ENCODE peak calls at places on chromosomes 6 and 20, in seven cellular contexts. One of them, this sample, is unnamed.

GRCh38 chr6:34073504-34073903 is 72.4 kb downstream of the GRM4 start:
- DNase-seq in nephron progenitor cell: no peak
- DNase-seq in NCI-H1105: no peak
- DNase-seq in GM13977: no peak
- DNase-seq in lower leg skin: no peak
- DNase-seq in SW480: no peak
- DNase-seq in fibroblast of lung: no peak
- DNase-seq in this sample: no peak

GRCh38 chr6:17169701-17170100 is 67.9 kb downstream of the STMND1 start:
- DNase-seq in nephron progenitor cell: no peak
- DNase-seq in NCI-H1105: no peak
- DNase-seq in GM13977: no peak
- DNase-seq in lower leg skin: no peak
- DNase-seq in SW480: no peak
- DNase-seq in fibroblast of lung: no peak
- DNase-seq in this sample: no peak

GRCh38 chr6:16301511-16301910 is 63.1 kb downstream of the GMPR start:
- DNase-seq in nephron progenitor cell: no peak
- DNase-seq in NCI-H1105: no peak
- DNase-seq in GM13977: peak; percentile 81
- DNase-seq in lower leg skin: no peak
- DNase-seq in SW480: no peak
- DNase-seq in fibroblast of lung: no peak
- DNase-seq in this sample: no peak

GRCh38 chr6:152232494-152233151 is 404.5 kb downstream of the SYNE1 start:
- DNase-seq in nephron progenitor cell: no peak
- DNase-seq in NCI-H1105: no peak
- DNase-seq in GM13977: no peak
- DNase-seq in lower leg skin: no peak
- DNase-seq in SW480: peak; percentile 48
- DNase-seq in fibroblast of lung: peak; percentile 76
- DNase-seq in this sample: no peak

GRCh38 chr6:144922120-144922722 is 637.1 kb downstream of the UTRN start:
- DNase-seq in nephron progenitor cell: no peak
- DNase-seq in NCI-H1105: no peak
- DNase-seq in GM13977: no peak
- DNase-seq in lower leg skin: no peak
- DNase-seq in SW480: peak; percentile 40
- DNase-seq in fibroblast of lung: no peak
- DNase-seq in this sample: no peak

GRCh38 chr6:157184202-157185015 is 138.9 kb downstream of the TMEM242 start:
- DNase-seq in nephron progenitor cell: peak; percentile 70
- DNase-seq in NCI-H1105: peak; percentile 87
- DNase-seq in GM13977: peak; percentile 40
- DNase-seq in lower leg skin: peak; percentile 94
- DNase-seq in SW480: peak; percentile 2
- DNase-seq in fibroblast of lung: peak; percentile 44
- DNase-seq in this sample: peak; percentile 67

GRCh38 chr20:62433655-62434054 is 6.3 kb upstream of the RBBP8NL start:
- DNase-seq in nephron progenitor cell: peak; percentile 52
- DNase-seq in NCI-H1105: no peak
- DNase-seq in GM13977: no peak
- DNase-seq in lower leg skin: no peak
- DNase-seq in SW480: no peak
- DNase-seq in fibroblast of lung: no peak
- DNase-seq in this sample: no peak

GRCh38 chr6:57177545-57178225 is 5.6 kb downstream of the BAG2 start:
- DNase-seq in nephron progenitor cell: no peak
- DNase-seq in NCI-H1105: no peak
- DNase-seq in GM13977: no peak
- DNase-seq in lower leg skin: peak; percentile 90
- DNase-seq in SW480: no peak
- DNase-seq in fibroblast of lung: no peak
- DNase-seq in this sample: peak; percentile 82

GRCh38 chr6:99250476-99250875 is 99.0 kb downstream of the FAXC start:
- DNase-seq in nephron progenitor cell: no peak
- DNase-seq in NCI-H1105: no peak
- DNase-seq in GM13977: no peak
- DNase-seq in lower leg skin: no peak
- DNase-seq in SW480: no peak
- DNase-seq in fibroblast of lung: no peak
- DNase-seq in this sample: no peak

GRCh38 chr6:134535831-134536230 is 217.9 kb upstream of the SGK1 start:
- DNase-seq in nephron progenitor cell: no peak
- DNase-seq in NCI-H1105: no peak
- DNase-seq in GM13977: no peak
- DNase-seq in lower leg skin: no peak
- DNase-seq in SW480: no peak
- DNase-seq in fibroblast of lung: peak; percentile 28
- DNase-seq in this sample: no peak

GRCh38 chr6:30378290-30378937 is 33.5 kb downstream of the RPP21 start:
- DNase-seq in nephron progenitor cell: peak; percentile 35
- DNase-seq in NCI-H1105: no peak
- DNase-seq in GM13977: no peak
- DNase-seq in lower leg skin: no peak
- DNase-seq in SW480: peak; percentile 29
- DNase-seq in fibroblast of lung: peak; percentile 12
- DNase-seq in this sample: no peak

GRCh38 chr6:142271476-142271875 is 30.3 kb upstream of the ADGRG6 start:
- DNase-seq in nephron progenitor cell: no peak
- DNase-seq in NCI-H1105: no peak
- DNase-seq in GM13977: no peak
- DNase-seq in lower leg skin: no peak
- DNase-seq in SW480: no peak
- DNase-seq in fibroblast of lung: peak; percentile 6
- DNase-seq in this sample: no peak

GRCh38 chr6:12134581-12134980 is 122.5 kb downstream of the HIVEP1 start:
- DNase-seq in nephron progenitor cell: no peak
- DNase-seq in NCI-H1105: no peak
- DNase-seq in GM13977: no peak
- DNase-seq in lower leg skin: no peak
- DNase-seq in SW480: no peak
- DNase-seq in fibroblast of lung: no peak
- DNase-seq in this sample: no peak

GRCh38 chr6:163780993-163781392 is 366.5 kb downstream of the QKI start:
- DNase-seq in nephron progenitor cell: peak; percentile 50
- DNase-seq in NCI-H1105: no peak
- DNase-seq in GM13977: no peak
- DNase-seq in lower leg skin: no peak
- DNase-seq in SW480: no peak
- DNase-seq in fibroblast of lung: peak; percentile 68
- DNase-seq in this sample: peak; percentile 36

GRCh38 chr20:31819083-31819784 is at the start of gene MYLK2:
- DNase-seq in nephron progenitor cell: no peak
- DNase-seq in NCI-H1105: peak; percentile 38
- DNase-seq in GM13977: no peak
- DNase-seq in lower leg skin: no peak
- DNase-seq in SW480: no peak
- DNase-seq in fibroblast of lung: no peak
- DNase-seq in this sample: peak; percentile 72

GRCh38 chr6:125904871-125905270 is 51.7 kb upstream of the HINT3 start:
- DNase-seq in nephron progenitor cell: no peak
- DNase-seq in NCI-H1105: no peak
- DNase-seq in GM13977: peak; percentile 16
- DNase-seq in lower leg skin: no peak
- DNase-seq in SW480: no peak
- DNase-seq in fibroblast of lung: peak; percentile 94
- DNase-seq in this sample: no peak

GRCh38 chr6:163814494-163815364 is 400.2 kb downstream of the QKI start:
- DNase-seq in nephron progenitor cell: no peak
- DNase-seq in NCI-H1105: no peak
- DNase-seq in GM13977: no peak
- DNase-seq in lower leg skin: peak; percentile 81
- DNase-seq in SW480: no peak
- DNase-seq in fibroblast of lung: peak; percentile 97
- DNase-seq in this sample: no peak

GRCh38 chr6:139060332-139060731 is 31.8 kb downstream of the ABRACL start:
- DNase-seq in nephron progenitor cell: no peak
- DNase-seq in NCI-H1105: no peak
- DNase-seq in GM13977: no peak
- DNase-seq in lower leg skin: no peak
- DNase-seq in SW480: no peak
- DNase-seq in fibroblast of lung: peak; percentile 93
- DNase-seq in this sample: no peak

GRCh38 chr6:43806041-43806757 is 36.2 kb downstream of the VEGFA start:
- DNase-seq in nephron progenitor cell: no peak
- DNase-seq in NCI-H1105: no peak
- DNase-seq in GM13977: no peak
- DNase-seq in lower leg skin: no peak
- DNase-seq in SW480: peak; percentile 68
- DNase-seq in fibroblast of lung: no peak
- DNase-seq in this sample: no peak

GRCh38 chr6:113693866-113694265 is 163.3 kb upstream of the MARCKS start:
- DNase-seq in nephron progenitor cell: no peak
- DNase-seq in NCI-H1105: no peak
- DNase-seq in GM13977: no peak
- DNase-seq in lower leg skin: no peak
- DNase-seq in SW480: no peak
- DNase-seq in fibroblast of lung: peak; percentile 46
- DNase-seq in this sample: no peak

GRCh38 chr6:24524801-24525200 is 30.0 kb downstream of the ALDH5A1 start:
- DNase-seq in nephron progenitor cell: peak; percentile 13
- DNase-seq in NCI-H1105: peak; percentile 15
- DNase-seq in GM13977: peak; percentile 37
- DNase-seq in lower leg skin: no peak
- DNase-seq in SW480: no peak
- DNase-seq in fibroblast of lung: peak; percentile 47
- DNase-seq in this sample: no peak

GRCh38 chr6:6981923-6982322 is 125.8 kb upstream of the RREB1 start:
- DNase-seq in nephron progenitor cell: no peak
- DNase-seq in NCI-H1105: no peak
- DNase-seq in GM13977: no peak
- DNase-seq in lower leg skin: no peak
- DNase-seq in SW480: peak; percentile 98
- DNase-seq in fibroblast of lung: no peak
- DNase-seq in this sample: no peak